ENCODE peak calls at places on chromosomes 5 and 9, in eight cellular contexts. O, G, T, R, N, M, W and A are unnamed samples.

GRCh38 chr5:179271821-179272325 is 73.4 kb downstream of the ADAMTS2 start:
- DNase-seq in R (no peak), M (no peak), O (no peak), T (no peak), N (no peak), W (no peak), G (peak; percentile 16), A (no peak)

GRCh38 chr9:136107155-136107952 is 11.3 kb downstream of the TMEM250 start:
- DNase-seq in N (no peak), O (no peak), W (no peak), R (no peak), G (no peak), M (no peak), T (no peak), A (no peak)

GRCh38 chr5:131671994-131672655 is 37.1 kb upstream of the RAPGEF6 start:
- DNase-seq in O (peak; percentile 96), W (peak; percentile 72), T (no peak), N (no peak), M (peak; percentile 14), G (no peak), R (peak; percentile 97), A (no peak)

GRCh38 chr9:108473209-108474112 is 382.3 kb downstream of the ACTL7B start:
- DNase-seq in N (no peak), T (no peak), M (peak; percentile 80), G (no peak), R (peak; percentile 88), O (peak; percentile 89), W (peak; percentile 16), A (no peak)

GRCh38 chr9:96232539-96233241 is 69.3 kb downstream of the HSD17B3 start:
- DNase-seq in O (peak; percentile 63), G (peak; percentile 77), T (no peak), R (peak; percentile 91), N (no peak), W (peak; percentile 83), M (peak; percentile 57), A (peak; percentile 67)

GRCh38 chr5:91706785-91707520 is 323.8 kb upstream of the ARRDC3 start:
- DNase-seq in T (no peak), N (no peak), W (no peak), R (peak; percentile 21), O (peak; percentile 50), M (peak; percentile 2), G (no peak), A (no peak)

GRCh38 chr5:151319334-151319733 is 15.8 kb upstream of the SLC36A3 start:
- DNase-seq in N (no peak), R (peak; percentile 6), T (no peak), M (peak; percentile 22), G (peak; percentile 46), O (peak; percentile 33), W (peak; percentile 13), A (peak; percentile 39)

GRCh38 chr9:126373241-126373640 is 46.6 kb downstream of the MVB12B start:
- DNase-seq in M (peak; percentile 68), T (no peak), W (peak; percentile 34), G (no peak), R (no peak), O (peak; percentile 57), N (no peak), A (no peak)

GRCh38 chr9:91001146-91001611 is 199.6 kb downstream of the SYK start:
- DNase-seq in O (peak; percentile 53), N (no peak), G (no peak), R (peak; percentile 61), W (peak; percentile 37), T (no peak), M (peak; percentile 79), A (no peak)

GRCh38 chr5:91318727-91319126 is 64.4 kb downstream of the ARRDC3 start:
- DNase-seq in R (no peak), G (no peak), N (no peak), O (no peak), T (no peak), W (no peak), M (no peak), A (no peak)

GRCh38 chr9:36997414-36997813 is 36.7 kb downstream of the PAX5 start:
- DNase-seq in M (peak; percentile 50), N (no peak), R (no peak), T (no peak), W (no peak), O (peak; percentile 28), G (no peak), A (no peak)

GRCh38 chr5:113067635-113068344 is 91.2 kb downstream of the DCP2 start:
- DNase-seq in N (no peak), G (no peak), W (no peak), T (no peak), M (no peak), O (peak; percentile 41), R (peak; percentile 94), A (no peak)

GRCh38 chr9:111789881-111790280 is 4.9 kb downstream of the SHOC1 start:
- DNase-seq in W (no peak), M (no peak), R (no peak), T (no peak), G (no peak), O (no peak), N (no peak), A (no peak)

GRCh38 chr5:32791536-32792240 is 80.6 kb downstream of the NPR3 start:
- DNase-seq in W (no peak), M (peak; percentile 67), R (peak; percentile 29), N (no peak), G (no peak), T (no peak), O (peak; percentile 66), A (no peak)

GRCh38 chr5:170070556-170071412 is 34.9 kb upstream of the FOXI1 start:
- DNase-seq in G (peak; percentile 72), T (no peak), O (peak; percentile 47), W (peak; percentile 86), R (peak; percentile 54), M (peak; percentile 41), N (peak; percentile 47), A (peak; percentile 43)

GRCh38 chr5:15495026-15495425 is 5.0 kb upstream of the FBXL7 start:
- DNase-seq in W (peak; percentile 60), O (no peak), N (no peak), G (no peak), M (no peak), R (peak; percentile 8), T (no peak), A (no peak)

GRCh38 chr9:71144495-71144894 is 23.1 kb upstream of the TRPM3 start:
- DNase-seq in N (no peak), W (no peak), O (no peak), T (no peak), R (no peak), M (no peak), G (no peak), A (no peak)

GRCh38 chr5:54390015-54390414 is 65.5 kb upstream of the HSPB3 start:
- DNase-seq in G (no peak), M (peak; percentile 95), W (no peak), R (peak; percentile 84), N (no peak), O (peak; percentile 95), T (no peak), A (no peak)

GRCh38 chr9:124629600-124629999 is 122.4 kb upstream of the NR5A1 start:
- DNase-seq in W (peak; percentile 67), M (peak; percentile 64), O (peak; percentile 66), R (peak; percentile 56), T (no peak), G (no peak), N (no peak), A (no peak)

GRCh38 chr5:59887274-59887673 is 6.3 kb downstream of the PDE4D start:
- DNase-seq in G (no peak), N (no peak), T (no peak), W (no peak), M (no peak), R (no peak), O (peak; percentile 54), A (no peak)

GRCh38 chr5:157516016-157516415 is 56.0 kb downstream of the NIPAL4 start:
- DNase-seq in N (no peak), W (peak; percentile 82), R (peak; percentile 80), M (peak; percentile 93), G (no peak), T (no peak), O (peak; percentile 94), A (no peak)

GRCh38 chr9:117334101-117334500 is 80.8 kb downstream of the ASTN2 start:
- DNase-seq in T (no peak), N (no peak), M (no peak), W (no peak), R (no peak), G (no peak), O (no peak), A (no peak)